ENCODE peak calls at places on chromosome 5, in nine cellular contexts. I, K, N, F, S, A, C, U and Q are unnamed samples.

GRCh38 chr5:176533390-176533789 is 3.8 kb downstream of the RNF44 start:
- DNase-seq in I (no peak), K (no peak), N (no peak), F (no peak), S (no peak), A (no peak), C (no peak), U (no peak), Q (no peak)

GRCh38 chr5:101783241-101784095 is 512.6 kb downstream of the SLCO4C1 start:
- DNase-seq in I (no peak), K (no peak), N (no peak), F (no peak), S (no peak), A (no peak), C (no peak), U (no peak), Q (no peak)

GRCh38 chr5:65483474-65484346 is 2.0 kb upstream of the ADAMTS6 start:
- DNase-seq in I (peak; percentile 47), K (no peak), N (no peak), F (peak; percentile 61), S (no peak), A (no peak), C (peak; percentile 56), U (no peak), Q (no peak)

GRCh38 chr5:107463731-107464130 is 207.0 kb downstream of the EFNA5 start:
- DNase-seq in I (no peak), K (no peak), N (no peak), F (no peak), S (no peak), A (no peak), C (no peak), U (no peak), Q (no peak)

GRCh38 chr5:128254789-128255188 is 171.2 kb downstream of the SLC12A2 start:
- DNase-seq in I (no peak), K (no peak), N (no peak), F (no peak), S (no peak), A (no peak), C (no peak), U (no peak), Q (no peak)

GRCh38 chr5:38420691-38421395 is 135.6 kb downstream of the LIFR start:
- DNase-seq in I (peak; percentile 32), K (peak; percentile 59), N (peak; percentile 13), F (peak; percentile 38), S (no peak), A (peak; percentile 54), C (peak; percentile 56), U (no peak), Q (peak; percentile 31)

GRCh38 chr5:20959347-20959746 is 971.3 kb upstream of the CDH18 start:
- DNase-seq in I (no peak), K (no peak), N (no peak), F (no peak), S (no peak), A (no peak), C (no peak), U (no peak), Q (no peak)

GRCh38 chr5:121221483-121221882 is 630.2 kb upstream of the FTMT start:
- DNase-seq in I (no peak), K (no peak), N (no peak), F (no peak), S (no peak), A (no peak), C (no peak), U (no peak), Q (no peak)

GRCh38 chr5:171127314-171127713 is 181.7 kb upstream of the TLX3 start:
- DNase-seq in I (no peak), K (no peak), N (no peak), F (no peak), S (no peak), A (no peak), C (no peak), U (no peak), Q (no peak)

GRCh38 chr5:163533229-163533628 is 27.8 kb downstream of the MAT2B start:
- DNase-seq in I (no peak), K (no peak), N (no peak), F (no peak), S (no peak), A (no peak), C (no peak), U (no peak), Q (no peak)

GRCh38 chr5:71865202-71865601 is 146.1 kb downstream of the CARTPT start:
- DNase-seq in I (no peak), K (no peak), N (no peak), F (peak; percentile 16), S (no peak), A (no peak), C (peak; percentile 20), U (peak; percentile 74), Q (no peak)

GRCh38 chr5:96677496-96677895 is 15.3 kb downstream of the CAST start:
- DNase-seq in I (no peak), K (no peak), N (no peak), F (no peak), S (no peak), A (no peak), C (no peak), U (no peak), Q (no peak)

GRCh38 chr5:156400542-156400941 is 73.6 kb downstream of the SGCD start:
- DNase-seq in I (no peak), K (no peak), N (no peak), F (no peak), S (no peak), A (no peak), C (no peak), U (no peak), Q (no peak)

GRCh38 chr5:1746371-1747078 is 53.1 kb downstream of the MRPL36 start:
- DNase-seq in I (no peak), K (no peak), N (no peak), F (no peak), S (no peak), A (no peak), C (no peak), U (peak; percentile 68), Q (no peak)

GRCh38 chr5:141488591-141489478 is at the start of gene PCDHGC5:
- DNase-seq in I (no peak), K (no peak), N (no peak), F (peak; percentile 64), S (no peak), A (no peak), C (peak; percentile 85), U (no peak), Q (peak; percentile 3)

GRCh38 chr5:177477701-177478477 is 4.5 kb upstream of the DBN1 start:
- DNase-seq in I (no peak), K (no peak), N (no peak), F (no peak), S (no peak), A (peak; percentile 22), C (no peak), U (no peak), Q (no peak)

DNA sequence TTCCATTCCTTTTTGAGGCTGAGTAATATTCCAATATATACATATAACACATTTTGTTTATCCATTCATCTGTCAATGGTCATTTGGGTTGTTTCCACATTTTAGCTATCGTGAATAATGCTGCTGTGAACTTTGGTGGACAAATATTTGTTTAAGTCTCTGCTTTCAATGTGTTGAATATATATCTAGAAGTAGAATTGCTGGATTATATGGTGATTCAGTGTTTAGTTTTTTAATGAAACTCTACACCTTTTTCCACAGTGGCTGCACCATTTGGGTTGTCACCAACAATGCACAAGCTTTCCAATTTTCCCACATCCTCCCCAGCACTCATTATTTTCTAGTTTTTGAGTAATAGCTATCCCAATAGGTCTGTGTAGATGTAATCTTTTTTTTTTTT is 69.5 kb downstream of the ACTBL2 start:
- DNase-seq in I (no peak), K (no peak), N (no peak), F (no peak), S (no peak), A (no peak), C (no peak), U (no peak), Q (no peak)
- TF ChIP-seq CTCF in I (no peak), K (no peak), N (no peak), F (no peak), S (no peak), A (no peak), C (no peak), U (no peak), Q (no peak)

GRCh38 chr5:151051066-151051930 is 29.5 kb downstream of the TNIP1 start:
- DNase-seq in I (peak; percentile 83), K (peak; percentile 71), N (peak; percentile 76), F (peak; percentile 33), S (peak; percentile 58), A (peak; percentile 88), C (peak; percentile 57), U (no peak), Q (peak; percentile 76)

GRCh38 chr5:151051931-151052608 is 28.8 kb downstream of the TNIP1 start:
- DNase-seq in I (no peak), K (no peak), N (no peak), F (no peak), S (no peak), A (no peak), C (no peak), U (no peak), Q (no peak)

GRCh38 chr5:151047814-151048425 is 27.5 kb downstream of the GPX3 start:
- DNase-seq in I (no peak), K (no peak), N (peak; percentile 19), F (no peak), S (no peak), A (peak; percentile 47), C (no peak), U (no peak), Q (no peak)

GRCh38 chr5:151052834-151053233 is 28.0 kb downstream of the TNIP1 start:
- DNase-seq in I (no peak), K (no peak), N (no peak), F (no peak), S (no peak), A (no peak), C (no peak), U (no peak), Q (no peak)

GRCh38 chr5:151048526-151048925 is 28.1 kb downstream of the GPX3 start:
- DNase-seq in I (no peak), K (no peak), N (no peak), F (no peak), S (no peak), A (no peak), C (no peak), U (no peak), Q (no peak)
- TF ChIP-seq CTCF in I (no peak), K (peak; percentile 31), N (no peak), F (peak; percentile 55), S (no peak), A (no peak), C (peak; percentile 43), U (peak; percentile 30), Q (peak; percentile 7)

GRCh38 chr5:77282337-77283027 is 72.0 kb downstream of the PDE8B start:
- DNase-seq in I (no peak), K (no peak), N (no peak), F (peak; percentile 71), S (no peak), A (no peak), C (peak; percentile 91), U (peak; percentile 69), Q (no peak)
- TF ChIP-seq CTCF in I (no peak), K (no peak), N (no peak), F (peak; percentile 68), S (no peak), A (no peak), C (peak; percentile 68), U (peak; percentile 24), Q (no peak)

DNA sequence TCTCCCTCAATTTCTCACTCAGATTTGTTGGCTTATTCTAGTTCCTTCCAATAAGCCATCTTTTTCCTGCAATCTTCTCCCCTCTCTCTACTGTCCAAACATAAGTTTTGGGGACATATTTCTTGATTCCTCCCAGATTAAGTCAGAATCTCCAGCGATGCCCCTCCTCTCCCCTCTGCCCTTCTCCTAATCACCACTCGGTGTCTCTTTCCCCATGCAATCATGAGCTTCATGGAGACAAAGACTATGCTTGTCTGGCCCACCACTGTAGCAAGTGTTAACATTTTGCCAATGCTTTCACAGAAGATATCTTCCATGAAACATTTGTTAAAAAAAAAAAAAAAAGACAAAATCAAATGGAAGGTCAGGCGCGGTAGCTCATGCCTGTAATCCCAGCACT is 42.4 kb downstream of the PDE6A start:
- DNase-seq in I (no peak), K (no peak), N (no peak), F (no peak), S (no peak), A (no peak), C (no peak), U (no peak), Q (no peak)
- TF ChIP-seq CTCF in I (no peak), K (no peak), N (no peak), F (no peak), S (no peak), A (no peak), C (no peak), U (peak; percentile 51), Q (peak; percentile 37)